ENCODE peak calls at places on chromosomes 13 and 19, in four cellular contexts. One of them, this sample, is unnamed.

GRCh38 chr19:5432687-5433086 is 22.5 kb upstream of the ZNRF4 start:
- DNase-seq in breast epithelium: no peak
- DNase-seq in activated effector memory CD4-positive, alpha-beta T cell treated with anti-CD3 and anti-CD28 coated beads, Interleukin-2, amount 50 U/mL, for 16 hours: no peak
- DNase-seq in hypothalamus: no peak
- DNase-seq in this sample: no peak

GRCh38 chr13:44158741-44159632 is 214.6 kb upstream of the SERP2 start:
- DNase-seq in hypothalamus: no peak
- DNase-seq in activated effector memory CD4-positive, alpha-beta T cell treated with anti-CD3 and anti-CD28 coated beads, Interleukin-2, amount 50 U/mL, for 16 hours: no peak
- DNase-seq in breast epithelium: no peak
- DNase-seq in this sample: no peak

GRCh38 chr13:60583196-60583908 is 186.3 kb downstream of the TDRD3 start:
- DNase-seq in breast epithelium: no peak
- DNase-seq in activated effector memory CD4-positive, alpha-beta T cell treated with anti-CD3 and anti-CD28 coated beads, Interleukin-2, amount 50 U/mL, for 16 hours: no peak
- DNase-seq in hypothalamus: no peak
- DNase-seq in this sample: no peak

GRCh38 chr13:50512602-50513527 is 330.6 kb downstream of the DLEU7 start:
- DNase-seq in hypothalamus: no peak
- DNase-seq in activated effector memory CD4-positive, alpha-beta T cell treated with anti-CD3 and anti-CD28 coated beads, Interleukin-2, amount 50 U/mL, for 16 hours: peak
- DNase-seq in breast epithelium: peak
- DNase-seq in this sample: peak

GRCh38 chr19:12843999-12844732 is 5.9 kb downstream of the MAST1 start:
- DNase-seq in breast epithelium: no peak
- DNase-seq in hypothalamus: no peak
- DNase-seq in activated effector memory CD4-positive, alpha-beta T cell treated with anti-CD3 and anti-CD28 coated beads, Interleukin-2, amount 50 U/mL, for 16 hours: no peak
- DNase-seq in this sample: no peak

GRCh38 chr13:112114391-112114790 is 47.4 kb downstream of the SOX1 start:
- DNase-seq in hypothalamus: no peak
- DNase-seq in breast epithelium: no peak
- DNase-seq in activated effector memory CD4-positive, alpha-beta T cell treated with anti-CD3 and anti-CD28 coated beads, Interleukin-2, amount 50 U/mL, for 16 hours: no peak
- DNase-seq in this sample: no peak

GRCh38 chr19:8308891-8309291 is 733 bp upstream of the CD320 start:
- DNase-seq in breast epithelium: no peak
- DNase-seq in hypothalamus: no peak
- DNase-seq in activated effector memory CD4-positive, alpha-beta T cell treated with anti-CD3 and anti-CD28 coated beads, Interleukin-2, amount 50 U/mL, for 16 hours: no peak
- DNase-seq in this sample: no peak

GRCh38 chr19:6720369-6721112 is at the start of gene C3:
- DNase-seq in activated effector memory CD4-positive, alpha-beta T cell treated with anti-CD3 and anti-CD28 coated beads, Interleukin-2, amount 50 U/mL, for 16 hours: no peak
- DNase-seq in hypothalamus: no peak
- DNase-seq in breast epithelium: peak
- DNase-seq in this sample: no peak

GRCh38 chr13:36819064-36819810 is at the start of gene RFXAP:
- DNase-seq in breast epithelium: peak
- DNase-seq in activated effector memory CD4-positive, alpha-beta T cell treated with anti-CD3 and anti-CD28 coated beads, Interleukin-2, amount 50 U/mL, for 16 hours: peak
- DNase-seq in hypothalamus: peak
- DNase-seq in this sample: peak

GRCh38 chr13:24802074-24802473 is 38.1 kb downstream of the RNF17 start:
- DNase-seq in hypothalamus: no peak
- DNase-seq in activated effector memory CD4-positive, alpha-beta T cell treated with anti-CD3 and anti-CD28 coated beads, Interleukin-2, amount 50 U/mL, for 16 hours: no peak
- DNase-seq in breast epithelium: no peak
- DNase-seq in this sample: no peak

GRCh38 chr19:12603714-12604113 is 6.9 kb downstream of the ZNF490 start:
- DNase-seq in hypothalamus: no peak
- DNase-seq in activated effector memory CD4-positive, alpha-beta T cell treated with anti-CD3 and anti-CD28 coated beads, Interleukin-2, amount 50 U/mL, for 16 hours: peak
- DNase-seq in breast epithelium: no peak
- DNase-seq in this sample: no peak

This sample was measured in nucleus accumbens.